ENCODE peak calls at places on chromosomes 5 and 9, in five cellular contexts. C, Y, T, F and I are unnamed samples.
A peak's percentile ranks its signal among the peaks of the same experiment; 100 is the strongest.

GRCh38 chr9:128916204-128916603 is 4.6 kb upstream of the PHYHD1 start:
- DNase-seq in C (no peak), Y (no peak), T (no peak), F (no peak), I (no peak)

GRCh38 chr5:172816887-172817418 is 17.1 kb upstream of the ERGIC1 start:
- DNase-seq in C (no peak), Y (no peak), T (peak; percentile 93), F (no peak), I (no peak)

GRCh38 chr9:112050544-112051475 is 124.3 kb downstream of the SUSD1 start:
- DNase-seq in C (no peak), Y (no peak), T (peak; percentile 97), F (no peak), I (no peak)

GRCh38 chr5:151155777-151156731 is 1.5 kb downstream of the ANXA6 start:
- DNase-seq in C (no peak), Y (no peak), T (peak; percentile 68), F (no peak), I (peak; percentile 63)

GRCh38 chr9:69572611-69573010 is 99.6 kb downstream of the APBA1 start:
- DNase-seq in C (no peak), Y (no peak), T (no peak), F (no peak), I (no peak)

GRCh38 chr5:125485003-125485641 is 738.7 kb upstream of the ZNF608 start:
- DNase-seq in C (peak; percentile 32), Y (no peak), T (peak; percentile 97), F (no peak), I (peak; percentile 54)

GRCh38 chr9:121568541-121569265 is 69.1 kb upstream of the GGTA1 start:
- DNase-seq in C (no peak), Y (no peak), T (peak; percentile 24), F (no peak), I (no peak)

GRCh38 chr5:67901816-67902496 is 313.6 kb upstream of the PIK3R1 start:
- DNase-seq in C (no peak), Y (no peak), T (no peak), F (no peak), I (no peak)

GRCh38 chr9:3732077-3733038 is 206.6 kb upstream of the RFX3 start:
- DNase-seq in C (peak; percentile 84), Y (no peak), T (peak; percentile 90), F (peak; percentile 52), I (peak; percentile 88)

GRCh38 chr9:69153707-69154521 is 20.2 kb upstream of the TJP2 start:
- DNase-seq in C (no peak), Y (no peak), T (no peak), F (peak; percentile 26), I (no peak)

GRCh38 chr9:129023036-129023907 is 4.9 kb downstream of the SH3GLB2 start:
- DNase-seq in C (no peak), Y (no peak), T (peak; percentile 79), F (no peak), I (peak; percentile 78)

GRCh38 chr5:9562101-9562500 is 16.2 kb upstream of the SEMA5A start:
- DNase-seq in C (no peak), Y (no peak), T (no peak), F (peak; percentile 36), I (peak; percentile 95)

GRCh38 chr9:131667576-131667975 is 72.3 kb downstream of the RAPGEF1 start:
- DNase-seq in C (no peak), Y (no peak), T (no peak), F (no peak), I (no peak)

GRCh38 chr9:38160613-38161215 is 91.7 kb upstream of the SHB start:
- DNase-seq in C (peak; percentile 65), Y (peak; percentile 87), T (peak; percentile 51), F (peak; percentile 78), I (peak; percentile 80)

GRCh38 chr5:96709152-96709821 is 47.1 kb downstream of the CAST start:
- DNase-seq in C (no peak), Y (no peak), T (peak; percentile 90), F (no peak), I (no peak)

GRCh38 chr9:76525196-76525595 is 66.2 kb downstream of the GCNT1 start:
- DNase-seq in C (no peak), Y (no peak), T (no peak), F (no peak), I (no peak)

GRCh38 chr9:110156902-110157301 is 51.1 kb downstream of the C9orf152 start:
- DNase-seq in C (no peak), Y (no peak), T (no peak), F (no peak), I (no peak)

GRCh38 chr9:78674874-78675273 is 377.9 kb downstream of the PSAT1 start:
- DNase-seq in C (no peak), Y (no peak), T (no peak), F (no peak), I (no peak)

GRCh38 chr5:27472875-27473274 is 434.5 kb upstream of the CDH9 start:
- DNase-seq in C (no peak), Y (no peak), T (no peak), F (no peak), I (peak; percentile 48)

GRCh38 chr9:37938121-37938906 is 34.4 kb upstream of the SLC25A51 start:
- DNase-seq in C (no peak), Y (no peak), T (peak; percentile 93), F (no peak), I (peak; percentile 79)

GRCh38 chr9:134214395-134214765 is 50.0 kb upstream of the RNU6ATAC start:
- DNase-seq in C (no peak), Y (no peak), T (no peak), F (no peak), I (no peak)

GRCh38 chr5:174505621-174506020 is 218.8 kb upstream of the MSX2 start:
- DNase-seq in C (no peak), Y (no peak), T (peak; percentile 60), F (no peak), I (no peak)

GRCh38 chr5:99320461-99320860 is 391.7 kb upstream of the CHD1 start:
- DNase-seq in C (peak; percentile 2), Y (no peak), T (no peak), F (peak; percentile 27), I (peak; percentile 43)

GRCh38 chr9:90420714-90421513 is 221.7 kb downstream of the DIRAS2 start:
- DNase-seq in C (no peak), Y (no peak), T (no peak), F (no peak), I (no peak)

GRCh38 chr5:36202521-36202961 is 39.2 kb downstream of the NADK2 start:
- DNase-seq in C (no peak), Y (no peak), T (peak; percentile 54), F (no peak), I (no peak)

GRCh38 chr5:5271606-5272321 is 131.6 kb downstream of the ADAMTS16 start:
- DNase-seq in C (peak; percentile 9), Y (no peak), T (no peak), F (no peak), I (peak; percentile 82)
- H3K9ac ChIP-seq in C (no peak overlapping the region), Y (no peak overlapping the region), T (no peak overlapping the region), F (no peak overlapping the region), I (no peak overlapping the region)

DNA sequence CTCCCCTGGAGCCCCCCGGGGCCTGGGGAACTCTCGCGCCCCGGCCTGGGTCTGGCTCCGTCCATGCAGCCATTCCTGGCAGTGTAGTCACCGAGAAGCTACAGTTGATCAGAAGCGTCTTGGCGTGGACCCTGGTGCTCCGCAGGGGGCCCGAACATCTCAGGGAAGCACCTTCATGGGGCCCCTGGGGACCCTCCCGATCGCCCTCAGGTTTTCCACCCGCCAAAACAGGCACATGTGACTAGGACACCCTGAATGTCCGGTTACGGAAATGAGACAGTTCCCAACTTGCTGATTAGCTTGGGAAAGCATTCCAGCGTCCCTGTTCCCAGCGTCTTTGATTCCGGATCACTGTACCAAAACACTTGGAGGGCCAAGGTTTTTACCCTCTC is 470 bp downstream of the FBXO4 start:
- DNase-seq in C (peak; percentile 9), Y (peak; percentile 47), T (peak; percentile 24), F (no peak), I (no peak)
- H2BK15ac ChIP-seq in C (no peak overlapping the region), Y (no peak overlapping the region), T (no peak overlapping the region), F (no peak overlapping the region), I (no peak overlapping the region)

GRCh38 chr5:112165399-112165798 is 253.7 kb downstream of the EPB41L4A start:
- DNase-seq in C (no peak), Y (no peak), T (no peak), F (no peak), I (no peak)

GRCh38 chr5:112159435-112159834 is 259.6 kb downstream of the EPB41L4A start:
- DNase-seq in C (no peak), Y (no peak), T (peak; percentile 27), F (no peak), I (no peak)

GRCh38 chr5:112163435-112163834 is 255.6 kb downstream of the EPB41L4A start:
- DNase-seq in C (no peak), Y (no peak), T (no peak), F (no peak), I (no peak)

GRCh38 chr5:112160652-112161391 is 258.3 kb downstream of the EPB41L4A start:
- DNase-seq in C (peak; percentile 84), Y (peak; percentile 98), T (peak; percentile 88), F (peak; percentile 91), I (peak; percentile 93)

GRCh38 chr5:112161392-112161748 is 257.7 kb downstream of the EPB41L4A start:
- DNase-seq in C (no peak), Y (no peak), T (no peak), F (no peak), I (no peak)
- H4K8ac ChIP-seq in C (no peak overlapping the region), Y (no peak overlapping the region), T (peak overlapping the region; percentile 73), F (no peak overlapping the region), I (no peak overlapping the region)

GRCh38 chr5:127519527-127519926 is 2.1 kb downstream of the PRRC1 start:
- DNase-seq in C (no peak), Y (no peak), T (peak; percentile 30), F (no peak), I (no peak)

GRCh38 chr5:127518319-127518621 is 830 bp downstream of the PRRC1 start:
- DNase-seq in C (no peak), Y (no peak), T (peak; percentile 57), F (no peak), I (no peak)

GRCh38 chr5:127515693-127516440 is 1.6 kb upstream of the PRRC1 start:
- DNase-seq in C (no peak), Y (no peak), T (no peak), F (no peak), I (no peak)

GRCh38 chr5:127517480-127518318 is at the start of gene PRRC1:
- DNase-seq in C (peak; percentile 64), Y (peak; percentile 86), T (peak; percentile 81), F (peak; percentile 87), I (peak; percentile 88)

DNA sequence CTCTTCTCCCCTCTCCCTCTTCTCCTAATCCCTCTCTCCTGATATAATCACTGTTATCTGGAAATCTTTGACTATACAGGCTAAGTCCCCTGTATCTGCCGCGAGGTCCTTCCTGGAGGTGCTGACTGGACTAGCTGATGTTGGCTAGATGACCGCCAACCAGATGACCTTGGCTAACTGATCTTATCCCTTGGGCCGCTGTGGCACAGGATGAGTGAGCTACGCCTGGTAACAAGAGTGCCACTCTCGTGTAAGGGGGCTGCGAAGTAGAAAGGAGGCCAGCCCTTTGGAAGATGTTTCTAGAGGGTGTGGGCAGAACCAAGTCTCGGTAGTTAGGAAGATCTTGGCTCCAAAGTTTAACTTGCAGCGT is 345 bp upstream of the PRRC1 start:
- DNase-seq in C (no peak), Y (no peak), T (peak; percentile 23), F (no peak), I (no peak)
- H3K9ac ChIP-seq in C (peak overlapping the region; percentile 78), Y (no peak overlapping the region), T (peak overlapping the region; percentile 72), F (no peak overlapping the region), I (peak overlapping the region; percentile 77)